ENCODE peak calls at places on chromosomes 12 and 14, in seven cellular contexts. Z is stomach, E is NCI-H1092 treated with DMSO at 0.1 percent for 48 hours, Y is Calu3, B is DMS153, U is posterior vena cava, O is EL. T is an unnamed sample.

GRCh38 chr14:24268225-24268624 is 3.2 kb downstream of the RABGGTA start:
- DNase-seq in B (no peak), Z (no peak), Y (no peak), U (no peak), E (no peak), O (no peak), T (no peak)

GRCh38 chr12:103933237-103933636 is 3.0 kb downstream of the HSP90B1 start:
- DNase-seq in U (no peak), E (no peak), Y (no peak), Z (no peak), B (no peak), O (no peak), T (no peak)

GRCh38 chr12:131102493-131102931 is 148.8 kb downstream of the ADGRD1 start:
- DNase-seq in Y (no peak), U (peak; percentile 42), B (no peak), E (no peak), Z (peak; percentile 17), O (no peak), T (no peak)

GRCh38 chr14:93317836-93318807 is 14.7 kb downstream of the BTBD7 start:
- DNase-seq in O (peak; percentile 55), B (no peak), Y (peak; percentile 25), U (no peak), E (no peak), Z (no peak), T (no peak)

GRCh38 chr14:61474021-61474420 is 152.6 kb downstream of the PRKCH start:
- DNase-seq in O (no peak), E (no peak), Z (no peak), U (no peak), Y (no peak), B (no peak), T (no peak)

GRCh38 chr12:120940799-120941198 is 36.6 kb upstream of the SPPL3 start:
- DNase-seq in U (no peak), B (no peak), Y (no peak), O (peak; percentile 62), E (no peak), Z (no peak), T (no peak)

GRCh38 chr12:93080452-93080851 is 151.4 kb upstream of the EEA1 start:
- DNase-seq in E (no peak), Z (no peak), U (no peak), Y (no peak), O (no peak), B (no peak), T (no peak)

GRCh38 chr12:42508913-42509312 is 80.6 kb downstream of the PRICKLE1 start:
- DNase-seq in E (no peak), Y (no peak), B (no peak), O (no peak), Z (no peak), U (no peak), T (no peak)

GRCh38 chr12:57489157-57489641 is 1.3 kb downstream of the MARS1 start:
- DNase-seq in B (no peak), Z (no peak), Y (no peak), E (no peak), O (peak; percentile 32), U (peak; percentile 7), T (no peak)

GRCh38 chr14:63174760-63175191 is 29.5 kb upstream of the RHOJ start:
- DNase-seq in Z (no peak), E (peak; percentile 81), O (peak; percentile 77), U (no peak), B (peak; percentile 23), Y (peak; percentile 27), T (peak; percentile 45)

GRCh38 chr14:24958271-24958670 is 91.7 kb downstream of the STXBP6 start:
- DNase-seq in B (no peak), U (no peak), E (no peak), Z (no peak), O (no peak), Y (no peak), T (no peak)

GRCh38 chr14:37172024-37172869 is at the start of gene SLC25A21:
- DNase-seq in Y (peak; percentile 84), E (peak; percentile 93), Z (peak; percentile 77), O (peak; percentile 82), B (peak; percentile 73), U (peak; percentile 90), T (peak; percentile 85)

GRCh38 chr14:90540437-90540836 is 143.6 kb downstream of the CALM1 start:
- DNase-seq in B (no peak), Y (no peak), E (no peak), O (no peak), U (no peak), Z (no peak), T (no peak)

GRCh38 chr12:92393504-92393903 is 247.9 kb upstream of the BTG1 start:
- DNase-seq in O (no peak), E (no peak), U (no peak), Y (no peak), B (no peak), Z (no peak), T (no peak)

GRCh38 chr14:105876829-105877228 is 350.4 kb downstream of the TMEM121 start:
- DNase-seq in O (no peak), Z (peak; percentile 16), B (no peak), E (no peak), U (peak; percentile 54), Y (no peak), T (no peak)